ENCODE peak calls at places on chromosome 2, in four cellular contexts. J is endothelial cell; W is activated T-helper 1 cell treated with anti-CD3 and anti-CD28 coated beads, Interleukin-2, amount 50 U/mL, for 16 hours; T is NT2/D1. Q is an unnamed sample.
A peak's percentile ranks its signal among the peaks of the same experiment; 100 is the strongest.

GRCh38 chr2:101610750-101611315 is 86.7 kb upstream of the MAP4K4 start:
- DNase-seq in J (no peak), W (no peak), T (no peak), Q (no peak)

GRCh38 chr2:150778828-150779227 is 291.4 kb upstream of the RND3 start:
- DNase-seq in J (no peak), W (no peak), T (no peak), Q (no peak)

GRCh38 chr2:18585526-18585925 is 3.8 kb downstream of the NT5C1B start:
- DNase-seq in J (no peak), W (no peak), T (no peak), Q (no peak)

GRCh38 chr2:225041871-225042799 is at the start of gene DOCK10:
- DNase-seq in J (peak; percentile 45), W (peak; percentile 52), T (no peak), Q (peak; percentile 2)

GRCh38 chr2:109386004-109386695 is 227.6 kb downstream of the SEPTIN10 start:
- DNase-seq in J (no peak), W (no peak), T (peak; percentile 63), Q (no peak)

GRCh38 chr2:127094509-127095366 is 12.2 kb downstream of the BIN1 start:
- DNase-seq in J (no peak), W (no peak), T (no peak), Q (no peak)

GRCh38 chr2:19769513-19769912 is 132.3 kb downstream of the TTC32 start:
- DNase-seq in J (no peak), W (no peak), T (no peak), Q (no peak)

GRCh38 chr2:20565623-20566236 is 85.2 kb downstream of the HS1BP3 start:
- DNase-seq in J (no peak), W (no peak), T (no peak), Q (no peak)

GRCh38 chr2:200122683-200123082 is 167.3 kb downstream of the MAIP1 start:
- DNase-seq in J (no peak), W (no peak), T (no peak), Q (no peak)

GRCh38 chr2:157898591-157898996 is 22.5 kb upstream of the ACVR1 start:
- DNase-seq in J (no peak), W (peak; percentile 51), T (no peak), Q (no peak)

GRCh38 chr2:127361929-127362328 is 25.8 kb downstream of the MAP3K2 start:
- DNase-seq in J (no peak), W (no peak), T (no peak), Q (no peak)

GRCh38 chr2:135657806-135658582 is 83.7 kb upstream of the UBXN4 start:
- DNase-seq in J (no peak), W (peak; percentile 8), T (no peak), Q (no peak)